ENCODE peak calls at places on chromosomes 12 and 14, in five cellular contexts. R, X, S, L and E are unnamed samples.

GRCh38 chr14:91929700-91930099 is 17.8 kb downstream of the FBLN5 start:
- DNase-seq in R (no peak), X (no peak), S (no peak), L (no peak), E (no peak)

GRCh38 chr14:94179244-94179643 is 5.1 kb downstream of the PPP4R4 start:
- DNase-seq in R (no peak), X (no peak), S (no peak), L (no peak), E (no peak)

GRCh38 chr12:12319501-12320322 is 30.3 kb downstream of the MANSC1 start:
- DNase-seq in R (no peak), X (no peak), S (peak), L (no peak), E (no peak)

GRCh38 chr12:76471579-76471978 is 88.0 kb downstream of the OSBPL8 start:
- DNase-seq in R (no peak), X (no peak), S (no peak), L (no peak), E (no peak)

GRCh38 chr14:36866867-36867266 is 205.2 kb downstream of the PAX9 start:
- DNase-seq in R (no peak), X (no peak), S (no peak), L (no peak), E (no peak)

GRCh38 chr12:41962171-41962572 is 182.5 kb downstream of the GXYLT1 start:
- DNase-seq in R (no peak), X (peak), S (no peak), L (no peak), E (no peak)

GRCh38 chr12:6219980-6220379 is 19.8 kb downstream of the CD9 start:
- DNase-seq in R (no peak), X (no peak), S (no peak), L (no peak), E (no peak)

GRCh38 chr14:71206766-71207371 is 299.6 kb downstream of the PCNX1 start:
- DNase-seq in R (no peak), X (peak), S (no peak), L (no peak), E (no peak)

GRCh38 chr12:93803408-93803807 is 126.2 kb downstream of the CRADD start:
- DNase-seq in R (no peak), X (no peak), S (no peak), L (no peak), E (no peak)

GRCh38 chr12:57173089-57173488 is 25.7 kb upstream of the LRP1-AS start:
- DNase-seq in R (no peak), X (no peak), S (peak), L (peak), E (no peak)

GRCh38 chr12:127416796-127417195 is 850.2 kb upstream of the TMEM132C start:
- DNase-seq in R (no peak), X (no peak), S (no peak), L (no peak), E (no peak)

GRCh38 chr12:8995021-8995775 is 5.9 kb downstream of the KLRG1 start:
- DNase-seq in R (no peak), X (no peak), S (no peak), L (no peak), E (no peak)

GRCh38 chr14:94679106-94679819 is 67.1 kb downstream of the SERPINA3 start:
- DNase-seq in R (no peak), X (no peak), S (peak), L (no peak), E (no peak)

GRCh38 chr12:116317986-116318737 is 40.7 kb upstream of the MED13L start:
- DNase-seq in R (no peak), X (peak), S (no peak), L (no peak), E (no peak)

GRCh38 chr12:123896786-123897185 is 75.8 kb downstream of the CCDC92 start:
- DNase-seq in R (no peak), X (no peak), S (no peak), L (no peak), E (no peak)

GRCh38 chr14:98906123-98906995 is 365.6 kb downstream of the BCL11B start:
- DNase-seq in R (no peak), X (peak), S (peak), L (no peak), E (no peak)

GRCh38 chr12:11812558-11813421 is 163.3 kb downstream of the ETV6 start:
- DNase-seq in R (peak), X (no peak), S (peak), L (peak), E (peak)

GRCh38 chr14:70879448-70879847 is 27.8 kb upstream of the PCNX1 start:
- DNase-seq in R (no peak), X (no peak), S (no peak), L (no peak), E (no peak)

GRCh38 chr14:20008156-20008555 is 6.2 kb downstream of the OR4Q2 start:
- DNase-seq in R (no peak), X (no peak), S (no peak), L (no peak), E (no peak)

GRCh38 chr12:2166696-2167095 is 113.9 kb downstream of the CACNA1C start:
- DNase-seq in R (no peak), X (no peak), S (no peak), L (no peak), E (no peak)

GRCh38 chr12:121942145-121942718 is 23.8 kb downstream of the CFAP251 start:
- DNase-seq in R (no peak), X (no peak), S (no peak), L (no peak), E (no peak)

GRCh38 chr12:119440961-119441360 is 106.4 kb downstream of the CCDC60 start:
- DNase-seq in R (no peak), X (no peak), S (no peak), L (no peak), E (no peak)

GRCh38 chr12:53868516-53868986 is 70.1 kb upstream of the HOXC13 start:
- DNase-seq in R (no peak), X (no peak), S (no peak), L (no peak), E (no peak)

GRCh38 chr12:104011265-104011664 is 38.7 kb downstream of the GLT8D2 start:
- DNase-seq in R (no peak), X (no peak), S (no peak), L (no peak), E (no peak)

GRCh38 chr14:102256691-102257090 is 48.3 kb downstream of the MOK start:
- DNase-seq in R (no peak), X (no peak), S (no peak), L (no peak), E (no peak)

GRCh38 chr14:74514471-74514932 is 20.9 kb downstream of the ISCA2 start:
- DNase-seq in R (no peak), X (peak), S (no peak), L (no peak), E (no peak)

GRCh38 chr14:91311284-91311662 is 66.8 kb upstream of the GPR68 start:
- DNase-seq in R (peak), X (no peak), S (peak), L (no peak), E (no peak)

GRCh38 chr14:32329146-32329545 is at the start of gene AKAP6:
- DNase-seq in R (no peak), X (no peak), S (no peak), L (no peak), E (no peak)

GRCh38 chr12:118330421-118331018 is 42.2 kb downstream of the TAOK3 start:
- DNase-seq in R (no peak), X (no peak), S (no peak), L (no peak), E (no peak)

GRCh38 chr12:121590476-121591143 is 9.8 kb upstream of the KDM2B start:
- DNase-seq in R (peak), X (no peak), S (peak), L (no peak), E (no peak)

GRCh38 chr14:98711453-98711852 is 560.5 kb downstream of the BCL11B start:
- DNase-seq in R (no peak), X (no peak), S (no peak), L (no peak), E (no peak)

GRCh38 chr12:48075833-48076232 is 30.0 kb downstream of the SENP1 start:
- DNase-seq in R (no peak), X (no peak), S (no peak), L (no peak), E (no peak)

GRCh38 chr12:49809369-49810158 is 18.6 kb downstream of the NCKAP5L start:
- DNase-seq in R (no peak), X (no peak), S (no peak), L (peak), E (no peak)

GRCh38 chr14:94114589-94115067 is 4.1 kb downstream of the IFI27 start:
- DNase-seq in R (no peak), X (peak), S (no peak), L (no peak), E (no peak)

GRCh38 chr14:95304342-95304741 is 15.4 kb downstream of the CLMN start:
- DNase-seq in R (no peak), X (no peak), S (no peak), L (no peak), E (no peak)

GRCh38 chr14:92984896-92985295 is 61.9 kb downstream of the CHGA start:
- DNase-seq in R (no peak), X (no peak), S (no peak), L (no peak), E (no peak)

GRCh38 chr12:75658826-75659823 is 147.7 kb upstream of the KRR1 start:
- DNase-seq in R (no peak), X (no peak), S (no peak), L (no peak), E (no peak)

GRCh38 chr12:53703746-53704145 is 23.5 kb downstream of the CALCOCO1 start:
- DNase-seq in R (no peak), X (no peak), S (no peak), L (no peak), E (no peak)

GRCh38 chr14:51969852-51970251 is 19.5 kb upstream of the RTRAF start:
- DNase-seq in R (no peak), X (no peak), S (no peak), L (no peak), E (no peak)

DNA sequence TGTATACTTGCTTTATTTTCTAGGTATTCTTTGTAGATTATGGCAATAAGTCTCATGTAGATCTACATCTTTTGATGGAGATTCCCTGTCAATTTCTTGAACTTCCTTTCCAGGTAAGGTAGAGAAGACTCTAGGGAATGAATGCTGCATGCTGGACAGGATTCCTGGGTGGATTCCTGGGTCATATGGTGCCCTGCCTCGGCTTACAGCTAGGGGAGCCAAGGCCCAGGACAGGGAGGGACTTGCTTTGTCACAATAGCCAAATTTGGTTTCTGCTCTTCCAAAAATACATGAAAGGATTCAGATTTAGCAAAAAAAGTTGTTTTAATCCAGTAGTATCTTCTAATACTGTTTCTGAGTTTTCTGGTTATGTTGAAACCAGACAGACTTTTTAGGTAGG is 59.5 kb upstream of the ASPG start:
- DNase-seq in R (no peak), X (no peak), S (no peak), L (no peak), E (no peak)
- TF ChIP-seq CTCF in R (no peak), X (no peak), S (no peak), L (no peak), E (peak)

DNA sequence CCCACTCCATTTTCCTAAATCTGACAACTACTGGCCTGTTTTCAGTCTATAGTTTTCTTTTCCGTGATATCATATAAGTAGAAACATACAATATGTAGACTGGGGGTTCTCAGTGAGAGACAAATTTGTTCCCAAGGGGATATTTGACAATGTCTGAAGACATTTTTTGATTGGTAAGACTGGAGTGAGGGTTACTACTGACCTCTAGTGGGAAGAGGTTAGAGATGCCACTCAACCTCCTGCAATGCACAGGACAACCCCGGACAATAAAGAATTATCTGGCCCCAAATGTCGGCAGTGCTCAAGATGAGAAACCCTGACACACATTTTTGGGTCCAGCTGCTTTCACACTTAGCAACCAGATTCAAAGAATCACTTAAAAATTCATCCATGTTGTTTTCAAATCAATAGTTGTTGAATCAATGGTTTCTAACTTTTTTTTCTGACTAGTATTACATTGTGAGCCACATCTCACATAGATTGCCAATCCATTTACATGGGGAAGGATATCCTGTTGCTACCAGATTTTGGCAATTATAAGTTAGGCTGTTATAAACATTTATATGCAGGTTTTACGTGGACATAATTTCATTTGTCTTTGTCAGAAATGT is 307.1 kb downstream of the RPL10L start:
- DNase-seq in R (no peak), X (no peak), S (no peak), L (peak), E (no peak)
- TF ChIP-seq CTCF in R (no peak), X (no peak), S (peak), L (peak), E (peak)

GRCh38 chr14:104993808-104994591 is 8.4 kb downstream of the CLBA1 start:
- DNase-seq in R (no peak), X (no peak), S (no peak), L (no peak), E (no peak)
- TF ChIP-seq CTCF in R (no peak), X (no peak), S (no peak), L (no peak), E (no peak)

GRCh38 chr12:109120557-109120956 is 4.2 kb downstream of the ACACB start:
- DNase-seq in R (no peak), X (no peak), S (peak), L (no peak), E (no peak)
- TF ChIP-seq CTCF in R (no peak), X (no peak), S (no peak), L (no peak), E (no peak)

DNA sequence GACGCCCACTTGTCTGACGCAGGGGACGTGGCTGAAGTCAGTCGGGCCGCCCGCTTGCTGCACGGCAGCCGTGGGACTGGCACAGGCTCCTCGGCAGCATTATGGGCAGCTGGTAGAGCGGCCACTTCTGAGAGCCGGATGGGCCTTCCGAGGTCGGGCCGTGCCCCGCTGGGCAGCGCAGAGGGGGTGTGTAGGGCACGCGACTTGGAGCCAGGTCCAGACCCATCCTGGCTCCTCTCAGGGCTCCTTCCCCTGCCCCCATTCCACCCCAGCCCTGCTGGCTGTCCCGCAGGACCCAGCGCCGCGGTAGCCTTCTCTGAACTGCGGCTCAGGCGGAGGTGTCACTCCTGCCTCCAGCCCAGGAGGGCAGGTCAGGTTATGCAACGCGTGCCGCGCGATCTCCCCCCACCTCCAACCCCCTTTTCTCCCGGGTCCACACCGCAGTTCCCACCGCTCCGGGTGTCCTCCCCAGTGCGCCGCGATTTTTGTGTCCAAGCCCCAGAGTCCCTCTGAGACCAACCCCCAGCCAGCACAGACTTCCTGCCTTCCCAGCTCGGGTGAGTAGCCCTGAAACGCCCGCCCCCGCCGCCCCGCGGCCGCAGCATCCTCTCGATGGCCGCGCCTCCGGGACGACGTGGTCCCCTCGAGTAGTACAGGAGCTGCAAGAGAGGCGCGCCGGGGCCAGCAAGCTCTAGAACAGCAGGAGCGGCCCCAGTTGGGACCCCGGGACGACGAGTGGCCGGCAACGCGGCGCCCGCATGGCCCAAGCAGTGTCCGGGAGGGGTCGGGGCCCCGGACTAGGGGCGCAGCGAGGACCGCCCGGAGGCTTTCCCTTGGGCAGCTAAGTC is 41.1 kb upstream of the CAPRIN2 start:
- DNase-seq in R (peak), X (peak), S (peak), L (peak), E (peak)
- TF ChIP-seq CTCF in R (no peak), X (no peak), S (no peak), L (no peak), E (peak)

DNA sequence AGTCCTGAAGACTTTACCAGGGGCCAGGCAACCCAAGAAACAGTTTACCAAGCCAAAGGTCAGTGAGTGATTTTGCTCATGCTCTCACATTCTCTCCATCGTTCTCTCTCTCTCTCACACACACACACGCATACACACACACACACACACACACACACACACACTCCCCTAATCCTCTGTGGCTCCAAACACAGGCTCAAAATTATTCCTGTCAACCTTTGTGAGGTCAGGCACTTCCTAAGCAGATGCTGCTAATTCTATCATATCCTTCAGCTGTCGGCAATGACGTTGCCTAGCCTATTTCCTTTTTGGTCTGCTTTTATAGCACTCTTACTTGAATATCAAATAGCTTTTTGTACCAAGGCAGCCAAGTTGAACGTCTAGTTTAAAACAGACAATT is 98.9 kb upstream of the EGLN3 start:
- DNase-seq in R (no peak), X (no peak), S (no peak), L (no peak), E (no peak)
- TF ChIP-seq CTCF in R (no peak), X (no peak), S (no peak), L (no peak), E (no peak)

GRCh38 chr12:112419269-112420133 is 754 bp downstream of the PTPN11 start:
- DNase-seq in R (no peak), X (peak), S (peak), L (peak), E (no peak)
- TF ChIP-seq CTCF in R (no peak), X (no peak), S (no peak), L (no peak), E (no peak)

DNA sequence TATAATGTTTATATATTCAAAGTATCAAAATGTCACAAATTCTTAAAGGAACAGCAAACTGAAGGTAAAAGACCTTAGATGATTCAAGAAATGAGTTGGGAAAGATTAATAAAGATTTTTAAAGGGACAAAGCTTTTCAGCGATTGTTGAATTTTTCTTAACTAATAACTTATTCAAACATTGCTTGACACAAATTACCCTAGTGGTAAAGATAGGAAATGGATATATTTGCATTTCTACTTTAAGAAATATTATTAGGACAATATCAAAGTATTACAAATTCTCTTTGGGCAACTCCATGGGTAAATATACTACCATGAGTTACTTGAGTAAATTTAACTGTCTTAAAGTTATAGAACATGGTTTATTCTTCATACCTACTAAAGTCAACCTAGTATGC is 266.0 kb upstream of the GARIN2 start:
- DNase-seq in R (no peak), X (no peak), S (no peak), L (no peak), E (no peak)
- TF ChIP-seq CTCF in R (no peak), X (no peak), S (peak), L (peak), E (no peak)

DNA sequence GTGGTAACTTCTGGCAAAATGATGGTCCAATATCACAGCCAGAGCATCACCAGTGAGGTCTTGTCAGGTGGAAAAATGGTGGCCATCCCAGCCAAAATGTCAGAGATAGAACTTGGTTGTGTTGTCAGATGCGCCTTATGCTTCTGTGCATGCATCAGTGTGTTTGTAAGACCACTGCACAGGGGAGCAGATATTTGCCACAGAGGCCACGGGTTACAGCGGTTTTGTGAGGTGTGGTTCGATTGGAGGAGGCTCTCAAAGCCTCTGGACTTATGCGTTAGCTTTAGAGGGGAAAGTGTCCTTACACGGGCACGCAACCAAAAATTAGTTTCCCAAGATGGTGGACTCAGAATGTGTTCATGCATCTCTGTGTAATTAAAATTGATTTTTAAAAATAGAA is 243.8 kb downstream of the ADGRD1 start:
- DNase-seq in R (no peak), X (no peak), S (no peak), L (no peak), E (no peak)
- TF ChIP-seq CTCF in R (no peak), X (no peak), S (no peak), L (no peak), E (no peak)

GRCh38 chr14:76514599-76514998 is 138.7 kb downstream of the ESRRB start:
- DNase-seq in R (no peak), X (no peak), S (no peak), L (no peak), E (no peak)

GRCh38 chr14:76510255-76510654 is 134.3 kb downstream of the ESRRB start:
- DNase-seq in R (no peak), X (no peak), S (no peak), L (no peak), E (no peak)

GRCh38 chr14:76509291-76509690 is 133.4 kb downstream of the ESRRB start:
- DNase-seq in R (no peak), X (no peak), S (no peak), L (no peak), E (no peak)
- TF ChIP-seq CTCF in R (no peak), X (no peak), S (no peak), L (no peak), E (no peak)